ENCODE peak calls at places on chromosomes 6 and 20, in four cellular contexts. C is CD4-positive, CD25-positive, alpha-beta regulatory T cell; P is IMR-90; U is NCI-H1930. Q is an unnamed sample.

GRCh38 chr6:57247603-57248002 is 25.5 kb upstream of the RAB23 start:
- DNase-seq in U (no peak), P (peak), C (no peak), Q (no peak)

GRCh38 chr6:109222848-109223247 is 127.5 kb downstream of the CEP57L1 start:
- DNase-seq in P (no peak), U (no peak), C (no peak), Q (peak)

GRCh38 chr20:19769516-19769915 is 11.5 kb downstream of the RIN2 start:
- DNase-seq in U (no peak), P (no peak), C (no peak), Q (no peak)

GRCh38 chr6:159085396-159085895 is 40.7 kb upstream of the TAGAP start:
- DNase-seq in P (no peak), C (no peak), U (no peak), Q (no peak)

GRCh38 chr20:59825944-59826759 is 107.3 kb downstream of the SYCP2 start:
- DNase-seq in P (no peak), C (no peak), U (no peak), Q (no peak)

GRCh38 chr6:158031445-158032353 is 50.0 kb downstream of the SYNJ2 start:
- DNase-seq in U (no peak), C (peak), P (peak), Q (no peak)

GRCh38 chr20:49380245-49380875 is 102.1 kb downstream of the KCNB1 start:
- DNase-seq in U (no peak), C (no peak), P (no peak), Q (no peak)

GRCh38 chr20:4998160-4998651 is 3.1 kb downstream of the SLC23A2 start:
- DNase-seq in C (no peak), P (no peak), U (no peak), Q (no peak)

GRCh38 chr6:110858016-110858415 is 16.6 kb upstream of the AMD1 start:
- DNase-seq in C (no peak), U (no peak), P (no peak), Q (no peak)

GRCh38 chr20:45036044-45036755 is 64.7 kb downstream of the KCNS1 start:
- DNase-seq in U (no peak), P (peak), C (no peak), Q (no peak)

GRCh38 chr20:48791014-48791413 is 36.8 kb downstream of the PREX1 start:
- DNase-seq in P (no peak), U (no peak), C (no peak), Q (no peak)

GRCh38 chr20:33785503-33785902 is 25.6 kb upstream of the CHMP4B start:
- DNase-seq in P (no peak), U (no peak), C (peak), Q (no peak)

GRCh38 chr6:13445005-13445743 is 42.2 kb downstream of the GFOD1 start:
- DNase-seq in U (no peak), P (peak), C (no peak), Q (peak)

GRCh38 chr6:36487698-36488097 is 44.9 kb downstream of the KCTD20 start:
- DNase-seq in U (no peak), C (no peak), P (peak), Q (no peak)

GRCh38 chr6:44096615-44097014 is 30.6 kb downstream of the MRPL14 start:
- DNase-seq in U (peak), C (peak), P (peak), Q (no peak)

GRCh38 chr6:160042788-160043301 is 74.0 kb downstream of the IGF2R start:
- DNase-seq in C (no peak), U (no peak), P (peak), Q (no peak)

GRCh38 chr20:63982937-63983336 is 2.0 kb downstream of the PRPF6 start:
- DNase-seq in C (no peak), P (no peak), U (no peak), Q (no peak)

GRCh38 chr20:46122071-46122470 is 4.0 kb downstream of the CD40 start:
- DNase-seq in P (peak), U (no peak), C (no peak), Q (no peak)

GRCh38 chr6:160190974-160191373 is 67.6 kb downstream of the SLC22A2 start:
- DNase-seq in C (no peak), P (no peak), U (no peak), Q (no peak)

GRCh38 chr6:36655073-36655847 is 23.3 kb upstream of the CDKN1A start:
- DNase-seq in U (no peak), P (no peak), C (no peak), Q (no peak)

GRCh38 chr6:162899148-162899547 is 171.4 kb downstream of the PACRG start:
- DNase-seq in P (no peak), C (no peak), U (no peak), Q (no peak)

GRCh38 chr20:10984899-10985298 is 311.1 kb upstream of the JAG1 start:
- DNase-seq in P (no peak), C (no peak), U (no peak), Q (no peak)

GRCh38 chr6:39341942-39342341 is 19.4 kb upstream of the KCNK16 start:
- DNase-seq in C (no peak), P (no peak), U (no peak), Q (no peak)

GRCh38 chr6:87697581-87698552 is 4.2 kb downstream of the AKIRIN2 start:
- DNase-seq in C (no peak), P (peak), U (no peak), Q (no peak)

GRCh38 chr6:99121748-99122147 is 174.0 kb upstream of the FBXL4 start:
- DNase-seq in U (no peak), P (no peak), C (no peak), Q (no peak)

GRCh38 chr6:20034408-20034769 is 177.9 kb downstream of the MBOAT1 start:
- DNase-seq in C (no peak), P (no peak), U (no peak), Q (no peak)

GRCh38 chr20:58883243-58883691 is 30.8 kb downstream of the GNAS start:
- DNase-seq in U (no peak), C (no peak), P (no peak), Q (no peak)

Q was measured in Jurkat, Clone E6-1.